ENCODE peak calls at places on chromosomes 11 and 22, in six cellular contexts. B is activated T-helper 9 cell treated with anti-CD3 and anti-CD28 coated beads, Interleukin-2, amount 50 U/mL, for 16 hours; J is NCI-H774; N is anterior cingulate cortex; K is retina; U is EL. Y is an unnamed sample.

GRCh38 chr11:94835571-94835970 is 67.4 kb downstream of the AMOTL1 start:
- DNase-seq in K (no peak), N (no peak), U (peak), B (no peak), J (no peak), Y (no peak)

GRCh38 chr22:27863556-27863955 is 55.5 kb downstream of the PITPNB start:
- DNase-seq in K (no peak), J (no peak), N (no peak), U (no peak), B (no peak), Y (no peak)

GRCh38 chr11:2473361-2474058 is 28.7 kb downstream of the KCNQ1 start:
- DNase-seq in J (no peak), B (no peak), K (no peak), U (no peak), N (no peak), Y (no peak)

GRCh38 chr11:11149671-11150459 is 203.2 kb downstream of the CSNK2A3 start:
- DNase-seq in B (no peak), U (no peak), J (no peak), K (no peak), N (no peak), Y (no peak)

GRCh38 chr11:19345848-19346681 is 105.3 kb upstream of the E2F8 start:
- DNase-seq in N (peak), K (peak), J (no peak), B (no peak), U (peak), Y (no peak)

GRCh38 chr22:50342651-50343540 is at the start of gene PPP6R2:
- DNase-seq in K (peak), N (peak), U (peak), J (peak), B (peak), Y (peak)

GRCh38 chr11:71282581-71283351 is 30.4 kb upstream of the SHANK2 start:
- DNase-seq in B (no peak), J (no peak), U (no peak), N (no peak), K (no peak), Y (no peak)

GRCh38 chr11:117993988-117994741 is 8.0 kb downstream of the IL10RA start:
- DNase-seq in K (no peak), N (no peak), U (no peak), B (no peak), J (no peak), Y (no peak)

GRCh38 chr11:120909676-120910215 is 114.2 kb upstream of the TBCEL start:
- DNase-seq in K (no peak), U (no peak), B (no peak), N (no peak), J (no peak), Y (no peak)

GRCh38 chr22:19097518-19097917 is 24.7 kb downstream of the DGCR2 start:
- DNase-seq in K (no peak), U (no peak), N (no peak), J (no peak), B (no peak), Y (no peak)

GRCh38 chr11:92653448-92653847 is 316.0 kb upstream of the MTNR1B start:
- DNase-seq in B (no peak), K (no peak), N (no peak), J (no peak), U (no peak), Y (no peak)

GRCh38 chr22:42945736-42946135 is 69.2 kb downstream of the PACSIN2 start:
- DNase-seq in J (no peak), U (no peak), B (no peak), K (no peak), N (no peak), Y (no peak)

GRCh38 chr11:41206388-41206787 is 253.1 kb downstream of the LRRC4C start:
- DNase-seq in B (no peak), J (no peak), U (no peak), N (no peak), K (no peak), Y (no peak)

GRCh38 chr22:17738386-17739128 is 35.7 kb downstream of the BID start:
- DNase-seq in J (no peak), B (no peak), K (no peak), U (no peak), N (no peak), Y (no peak)

GRCh38 chr11:65546217-65546958 is 11.8 kb downstream of the LTBP3 start:
- DNase-seq in K (peak), J (peak), B (peak), N (no peak), U (no peak), Y (no peak)

GRCh38 chr22:29587938-29588699 is 7.2 kb upstream of the NIPSNAP1 start:
- DNase-seq in N (no peak), J (no peak), K (no peak), B (no peak), U (peak), Y (no peak)

GRCh38 chr11:105227363-105227762 is 87.8 kb upstream of the CARD18 start:
- DNase-seq in B (no peak), K (no peak), U (no peak), J (no peak), N (no peak), Y (no peak)

GRCh38 chr11:110174645-110175310 is 81.6 kb downstream of the ZC3H12C start:
- DNase-seq in U (no peak), K (no peak), N (no peak), B (no peak), J (no peak), Y (no peak)

GRCh38 chr11:30546334-30546733 is 39.8 kb downstream of the MPPED2 start:
- DNase-seq in B (no peak), K (no peak), J (no peak), N (no peak), U (no peak), Y (no peak)

GRCh38 chr22:46693634-46694422 is 44.2 kb downstream of the CERK start:
- DNase-seq in K (no peak), U (no peak), N (no peak), B (no peak), J (no peak), Y (no peak)

GRCh38 chr11:108984548-108984947 is 319.7 kb downstream of the DDX10 start:
- DNase-seq in K (no peak), U (no peak), B (no peak), N (no peak), J (no peak), Y (no peak)

GRCh38 chr11:68335693-68336092 is 23.3 kb downstream of the LRP5 start:
- DNase-seq in K (no peak), B (no peak), N (peak), J (no peak), U (no peak), Y (no peak)

GRCh38 chr22:37905534-37906363 is at the start of gene MICALL1:
- DNase-seq in J (no peak), N (peak), U (peak), K (peak), B (peak), Y (no peak)

GRCh38 chr11:127066426-127067090 is 66.0 kb upstream of the KIRREL3 start:
- DNase-seq in B (no peak), K (no peak), N (no peak), J (no peak), U (peak), Y (no peak)

GRCh38 chr22:20095521-20095920 is 15.5 kb downstream of the DGCR8 start:
- DNase-seq in K (no peak), J (no peak), U (no peak), N (no peak), B (no peak), Y (no peak)

GRCh38 chr11:43933608-43934358 is 8.7 kb upstream of the C11orf96 start:
- DNase-seq in U (no peak), J (no peak), K (peak), B (no peak), N (no peak), Y (no peak)

GRCh38 chr22:38477515-38477914 is 9.6 kb downstream of the KDELR3 start:
- DNase-seq in U (no peak), N (no peak), J (no peak), B (no peak), K (no peak), Y (no peak)

GRCh38 chr11:36818410-36818809 is 220.4 kb upstream of the RAG2 start:
- DNase-seq in N (no peak), U (peak), K (no peak), J (no peak), B (no peak), Y (no peak)

GRCh38 chr11:24760681-24761080 is 263.8 kb downstream of the LUZP2 start:
- DNase-seq in U (no peak), K (no peak), B (no peak), N (no peak), J (no peak), Y (no peak)

Y was measured in LNCaP clone FGC.